ENCODE peak calls at places on chromosomes 7 and 10, in nine cellular contexts. X is right lobe of liver, S is ovary, Q is A549, O is esophagus squamous epithelium, D is HCT116, R is transverse colon, Y is IMR-90, L is H1. P is an unnamed sample.

GRCh38 chr10:73953665-73954064 is 42.7 kb downstream of the PLAU start:
- DNase-seq in X (no peak), S (no peak), Q (no peak), O (no peak), D (no peak), R (no peak), Y (no peak), L (no peak), P (no peak)

GRCh38 chr10:46236537-46236887 is 50.3 kb upstream of the ANTXRL start:
- DNase-seq in X (no peak), S (no peak), Q (no peak), O (no peak), D (no peak), R (no peak), Y (no peak), L (no peak), P (no peak)

GRCh38 chr7:142685877-142686508 is 63.3 kb upstream of the PRSS1 start:
- DNase-seq in X (no peak), S (no peak), Q (no peak), O (no peak), D (no peak), R (no peak), Y (no peak), L (no peak), P (no peak)

GRCh38 chr7:12731214-12731656 is 43.8 kb downstream of the ARL4A start:
- DNase-seq in X (no peak), S (no peak), Q (peak), O (no peak), D (peak), R (no peak), Y (peak), L (peak), P (no peak)

GRCh38 chr10:115801987-115802386 is 471.0 kb downstream of the GFRA1 start:
- DNase-seq in X (no peak), S (no peak), Q (no peak), O (no peak), D (no peak), R (no peak), Y (peak), L (no peak), P (no peak)

GRCh38 chr10:30000802-30001571 is 58.4 kb downstream of the JCAD start:
- DNase-seq in X (no peak), S (peak), Q (no peak), O (no peak), D (no peak), R (peak), Y (peak), L (no peak), P (no peak)

GRCh38 chr10:12704488-12704887 is 297.0 kb downstream of the CCDC3 start:
- DNase-seq in X (no peak), S (no peak), Q (no peak), O (no peak), D (no peak), R (no peak), Y (no peak), L (no peak), P (no peak)

GRCh38 chr7:64879097-64879730 is 23.9 kb upstream of the ZNF273 start:
- DNase-seq in X (no peak), S (no peak), Q (no peak), O (no peak), D (no peak), R (no peak), Y (no peak), L (no peak), P (no peak)

GRCh38 chr10:62258926-62259325 is 9.7 kb downstream of the RTKN2 start:
- DNase-seq in X (no peak), S (no peak), Q (no peak), O (no peak), D (no peak), R (no peak), Y (no peak), L (no peak), P (no peak)

GRCh38 chr10:87794285-87794684 is 23.7 kb downstream of the ATAD1 start:
- DNase-seq in X (no peak), S (no peak), Q (no peak), O (no peak), D (no peak), R (no peak), Y (no peak), L (no peak), P (no peak)

GRCh38 chr7:84210301-84210700 is 15.7 kb upstream of the SEMA3A start:
- DNase-seq in X (no peak), S (no peak), Q (no peak), O (no peak), D (no peak), R (no peak), Y (no peak), L (no peak), P (no peak)

GRCh38 chr7:135771961-135772638 is 23.5 kb upstream of the FAM180A start:
- DNase-seq in X (no peak), S (no peak), Q (no peak), O (no peak), D (no peak), R (no peak), Y (peak), L (no peak), P (no peak)

GRCh38 chr7:74338366-74339108 is 49.3 kb downstream of the CLIP2 start:
- DNase-seq in X (no peak), S (no peak), Q (no peak), O (no peak), D (no peak), R (no peak), Y (no peak), L (no peak), P (no peak)

GRCh38 chr7:30143748-30144251 is 9.0 kb downstream of the MTURN start:
- DNase-seq in X (no peak), S (no peak), Q (no peak), O (no peak), D (no peak), R (no peak), Y (peak), L (no peak), P (peak)

DNA sequence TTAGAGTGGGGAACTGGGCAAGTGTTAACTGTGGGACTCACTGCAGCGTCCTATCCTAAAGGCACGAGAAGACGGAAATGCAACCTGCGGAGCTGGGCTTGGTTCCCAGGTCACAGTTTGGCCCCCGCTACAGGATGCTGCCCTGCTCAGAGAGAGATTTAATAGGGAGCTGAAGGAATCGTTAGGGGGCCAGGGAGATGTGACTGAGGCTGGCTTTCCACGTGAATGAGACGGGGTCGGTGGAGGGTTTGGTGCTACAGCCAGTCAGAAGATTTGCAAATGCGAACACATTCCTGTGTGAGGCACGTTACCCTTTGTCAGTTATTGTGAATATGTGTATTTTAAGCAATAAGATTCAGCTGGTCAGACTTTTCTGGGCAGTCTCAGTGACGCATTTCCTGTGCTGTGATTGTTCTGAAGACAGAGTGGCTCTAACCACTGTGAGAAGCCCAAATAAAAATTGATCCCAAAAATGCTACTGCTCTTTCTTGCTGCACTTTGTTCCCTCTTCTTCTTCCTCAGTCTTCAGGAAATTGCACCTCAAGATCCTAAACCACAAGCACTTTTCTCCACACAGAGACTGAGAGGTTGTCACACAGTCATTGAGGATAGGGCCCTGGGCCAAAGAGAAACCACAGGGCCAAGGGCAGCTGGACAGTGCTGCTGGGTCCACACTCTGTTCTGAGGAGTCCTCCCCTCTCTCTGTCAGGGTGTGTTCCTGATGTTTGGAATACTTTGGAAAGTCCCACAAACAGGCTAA is 21.2 kb downstream of the CYP17A1 start:
- DNase-seq in X (no peak), S (peak), Q (no peak), O (no peak), D (no peak), R (peak), Y (peak), L (no peak), P (peak)
- TF ChIP-seq POLR2A in X (peak), S (peak), Q (no peak), O (peak), D (no peak), R (peak), Y (peak), L (no peak), P (no peak)

DNA sequence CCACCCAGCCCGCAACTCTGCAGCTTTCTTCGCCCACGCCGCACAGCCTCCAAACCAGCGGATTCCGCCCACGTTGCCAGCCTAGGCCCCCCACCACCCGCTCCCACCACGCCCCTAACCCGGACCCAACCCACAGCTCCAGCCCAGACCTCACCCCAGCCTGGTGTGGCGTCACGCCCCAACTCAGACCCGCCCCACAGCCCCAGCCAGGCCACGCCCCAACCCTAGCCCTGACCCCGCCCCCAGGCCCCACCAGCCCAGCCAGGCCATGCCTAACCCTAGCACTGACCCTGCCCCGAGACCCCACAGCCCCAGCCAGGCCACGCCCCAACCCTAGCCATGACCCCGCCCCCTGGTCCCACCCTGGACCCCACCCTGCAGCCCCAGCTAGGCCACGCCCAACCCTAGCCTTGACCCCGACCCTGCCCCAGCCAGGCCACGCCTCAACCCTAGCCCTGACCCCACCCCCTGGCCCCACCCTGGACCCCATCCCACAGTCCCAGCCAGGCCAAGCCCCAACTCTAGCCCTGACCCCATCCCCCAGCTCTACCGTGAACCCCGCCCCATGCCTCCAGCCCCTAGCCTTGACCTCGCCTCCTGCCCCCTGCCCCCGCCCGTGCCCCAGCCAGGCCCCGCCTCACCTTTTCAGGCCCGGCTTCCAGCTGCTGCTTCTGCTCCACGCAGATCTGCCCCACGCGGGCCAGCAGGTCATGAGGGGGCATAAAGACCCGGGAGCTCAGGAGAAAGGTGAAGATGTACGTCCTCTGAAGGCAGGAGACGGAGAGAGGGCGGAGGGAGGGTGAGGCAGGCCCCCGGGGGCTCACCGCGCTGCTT is 64.0 kb downstream of the RASGEF1A start:
- DNase-seq in X (peak), S (peak), Q (peak), O (no peak), D (no peak), R (peak), Y (no peak), L (peak), P (peak)
- H3K4me3 ChIP-seq in X (no peak), S (peak), Q (no peak), O (peak), D (peak), R (peak), Y (peak), L (peak), P (peak)

DNA sequence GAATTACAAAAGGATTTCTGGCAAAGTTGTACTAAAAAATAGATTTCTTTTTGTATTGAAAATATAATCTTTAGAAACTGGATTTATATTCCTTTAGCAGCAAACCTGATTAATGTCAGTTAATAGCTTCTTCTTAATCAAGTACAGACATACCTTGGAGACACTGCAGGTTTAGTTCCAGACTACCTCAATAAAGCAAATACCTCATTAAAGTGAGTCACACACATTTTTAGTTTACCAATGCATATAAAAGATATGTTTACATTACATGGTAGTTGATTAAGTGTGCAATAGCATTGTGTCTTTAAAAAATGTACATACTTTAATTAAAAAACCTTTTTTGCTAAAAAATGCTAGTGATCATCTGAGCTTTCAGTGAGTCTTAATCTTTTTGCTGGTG is 215.0 kb downstream of the BICC1 start:
- DNase-seq in X (no peak), S (no peak), Q (no peak), O (no peak), D (no peak), R (no peak), Y (no peak), L (no peak), P (no peak)
- H3K27ac ChIP-seq in X (no peak), S (no peak), Q (no peak), O (no peak), D (no peak), R (no peak), Y (no peak), L (no peak), P (no peak)

DNA sequence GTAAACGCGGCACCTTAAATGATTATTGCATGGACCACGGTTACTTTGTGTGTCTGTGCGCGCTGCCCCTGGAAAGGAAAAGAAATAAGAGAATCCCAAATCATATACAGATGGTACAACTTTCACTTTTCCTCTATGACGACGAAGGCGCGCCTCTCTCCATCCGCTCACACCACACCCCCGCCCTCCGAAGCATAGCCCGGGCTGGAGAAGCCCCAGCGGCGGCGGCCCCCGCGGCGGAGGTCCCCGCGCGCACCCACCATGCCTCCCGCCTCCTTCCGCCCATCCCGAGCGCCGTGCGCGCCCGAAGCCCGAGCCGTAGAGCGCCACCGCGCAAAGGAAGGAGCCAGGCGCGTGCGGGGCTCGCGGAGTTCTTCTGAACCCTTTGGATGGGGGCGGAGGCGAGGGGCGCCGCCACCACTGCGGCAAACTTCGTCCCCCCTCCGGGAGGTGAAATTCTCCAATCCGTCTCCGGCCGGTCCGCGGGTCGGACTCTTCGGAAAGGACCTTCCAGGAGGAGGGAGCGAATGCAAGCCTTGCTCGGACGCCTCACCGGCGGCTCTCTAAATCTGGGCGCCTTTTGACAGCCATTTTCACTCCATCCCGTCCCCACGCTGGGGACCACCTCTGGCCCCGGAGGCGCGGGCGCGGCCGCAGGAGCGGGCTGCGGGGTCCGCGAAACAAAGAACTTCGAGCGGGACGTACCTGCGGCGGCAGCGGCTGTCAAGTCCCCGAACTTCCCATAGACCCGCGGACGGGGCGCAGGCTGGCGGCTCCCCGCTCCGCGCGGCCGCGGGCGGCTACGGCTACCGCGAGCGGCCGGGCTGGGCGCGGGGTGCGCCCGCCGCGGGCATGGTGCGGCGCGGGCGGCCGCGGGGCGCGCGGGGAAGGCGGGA is 495 bp downstream of the GLI3 start:
- DNase-seq in X (peak), S (peak), Q (peak), O (no peak), D (no peak), R (peak), Y (peak), L (no peak), P (peak)
- TF ChIP-seq POLR2A in X (no peak), S (peak), Q (no peak), O (peak), D (no peak), R (peak), Y (no peak), L (peak), P (no peak)

DNA sequence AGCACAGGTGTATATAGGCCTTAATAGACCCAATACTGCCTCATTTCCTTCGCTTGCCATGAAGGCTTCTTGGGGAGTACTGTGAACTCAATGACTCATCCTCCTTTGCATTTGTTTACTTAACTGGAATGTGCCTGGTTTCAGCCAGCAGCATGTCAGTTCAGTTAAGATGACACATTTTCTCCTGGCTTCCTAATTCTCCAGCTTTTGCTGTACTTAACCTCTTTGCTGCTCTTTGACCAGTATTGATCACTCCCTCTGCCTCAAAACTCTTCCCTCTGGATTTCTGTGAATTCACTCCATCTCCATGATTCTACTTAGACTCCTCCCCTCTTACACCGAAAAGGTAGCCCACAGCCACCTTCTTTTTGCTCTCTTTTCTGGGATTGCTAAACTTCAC is 135.7 kb downstream of the MAGI2 start:
- DNase-seq in X (no peak), S (no peak), Q (peak), O (no peak), D (peak), R (no peak), Y (peak), L (peak), P (no peak)
- H3K4me3 ChIP-seq in X (no peak), S (no peak), Q (no peak), O (no peak), D (peak), R (no peak), Y (no peak), L (no peak), P (no peak)

DNA sequence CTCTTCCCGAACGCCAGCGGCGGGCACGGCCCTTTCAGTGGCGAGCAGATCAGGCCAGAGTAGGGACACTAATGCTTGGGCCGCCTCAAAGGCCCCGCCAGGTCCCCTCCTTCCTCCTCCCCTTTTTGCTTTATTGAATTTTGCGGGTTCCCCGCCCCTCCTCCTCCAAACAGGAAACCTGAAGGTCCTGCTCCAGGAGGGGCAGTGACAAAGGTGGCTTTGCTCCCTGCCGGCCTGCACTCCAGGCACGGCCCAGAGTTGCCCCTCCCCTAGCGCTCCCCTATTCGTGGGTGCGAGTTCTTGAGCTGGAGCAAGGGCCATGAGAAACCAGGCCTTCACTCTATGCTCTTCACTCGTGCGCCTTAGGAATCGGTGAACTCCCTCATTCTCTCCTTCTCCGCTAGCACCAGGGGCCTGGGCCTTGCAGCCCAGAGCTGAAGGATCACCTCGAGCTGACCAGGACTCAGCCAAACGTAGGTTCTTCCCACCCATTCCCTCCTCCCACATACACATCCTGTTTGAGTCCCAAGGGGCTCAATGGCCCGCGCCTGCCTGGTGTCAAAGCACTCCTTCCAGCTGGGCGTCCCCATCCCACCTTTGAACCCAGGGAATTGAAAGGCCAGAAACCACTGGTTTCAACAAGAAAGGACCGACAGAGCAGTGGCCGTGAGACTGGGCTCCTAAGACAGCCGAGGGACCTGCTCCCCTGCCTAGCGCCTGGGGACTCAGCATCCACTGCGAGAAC is 629 bp upstream of the HOXA6 start:
- DNase-seq in X (no peak), S (peak), Q (no peak), O (no peak), D (no peak), R (peak), Y (no peak), L (no peak), P (peak)
- H3K27ac ChIP-seq in X (no peak), S (no peak), Q (no peak), O (peak), D (peak), R (peak), Y (peak), L (no peak), P (peak)

DNA sequence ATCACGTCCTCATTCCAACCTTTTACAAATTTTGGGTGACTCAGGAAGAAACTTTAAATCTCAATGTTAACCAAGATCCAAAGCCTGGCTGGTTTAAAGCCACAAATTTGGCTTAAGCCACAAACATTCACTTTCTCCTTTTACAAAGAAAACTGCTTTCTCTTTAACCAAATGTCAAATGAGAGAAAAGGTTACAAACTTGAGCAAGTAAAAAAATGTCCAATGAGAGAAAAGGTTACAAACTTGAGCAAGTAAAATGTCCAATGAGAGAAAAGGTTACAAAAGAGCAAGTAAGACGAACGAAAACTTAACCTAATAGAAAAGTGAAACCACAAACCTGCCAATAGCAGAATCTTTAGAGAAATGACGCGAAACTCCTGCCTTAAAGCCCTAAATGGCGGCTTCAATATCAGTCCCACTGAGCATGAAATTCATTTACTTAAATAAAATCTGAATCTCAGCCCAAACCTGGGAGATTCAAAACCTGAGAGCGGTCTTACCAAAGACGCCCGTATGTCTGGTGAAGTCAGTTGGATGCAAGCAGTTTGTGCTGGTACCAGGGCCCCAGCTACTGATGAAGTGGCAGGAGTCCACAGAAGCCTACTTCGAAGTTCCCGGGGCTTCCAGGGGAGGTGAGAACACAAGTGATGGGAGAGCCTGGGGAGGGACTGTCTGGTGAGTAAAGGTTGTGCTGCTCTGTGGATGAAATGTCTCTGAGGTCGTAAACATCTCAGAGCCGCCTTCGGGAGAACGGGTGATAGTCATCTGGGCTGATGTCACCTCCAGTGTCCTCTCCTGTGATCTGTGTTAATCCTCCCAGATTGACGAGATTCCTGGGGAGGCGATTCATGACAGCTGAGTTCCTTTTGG is 74.6 kb downstream of the PAXIP1 start:
- DNase-seq in X (no peak), S (peak), Q (peak), O (no peak), D (peak), R (peak), Y (peak), L (no peak), P (no peak)
- TF ChIP-seq POLR2A in X (no peak), S (no peak), Q (no peak), O (no peak), D (no peak), R (peak), Y (no peak), L (no peak), P (no peak)

P was measured in breast epithelium.